ENCODE peak calls at places on chromosomes 2 and 18, in four cellular contexts. B is right atrium auricular region; V is CD8-positive, alpha-beta T cell; A is left lobe of liver. M is an unnamed sample.

GRCh38 chr18:59536181-59536580 is 161.0 kb downstream of the CCBE1 start:
- DNase-seq in A (no peak), B (no peak), V (no peak), M (no peak)

GRCh38 chr2:218284106-218284811 is 8.0 kb downstream of the TMBIM1 start:
- DNase-seq in B (no peak), V (peak; percentile 57), A (peak; percentile 82), M (no peak)

GRCh38 chr2:176075476-176075875 is 8.3 kb downstream of the EVX2 start:
- DNase-seq in A (no peak), B (no peak), V (no peak), M (no peak)

GRCh38 chr2:127610561-127610960 is 35.4 kb upstream of the GPR17 start:
- DNase-seq in B (no peak), A (peak; percentile 33), V (no peak), M (no peak)

GRCh38 chr2:22992446-22992845 is 392.5 kb upstream of the KLHL29 start:
- DNase-seq in B (no peak), V (no peak), A (no peak), M (no peak)

GRCh38 chr18:49768051-49768391 is 45.3 kb downstream of the ACAA2 start:
- DNase-seq in B (no peak), V (no peak), A (peak; percentile 64), M (no peak)

GRCh38 chr18:9120796-9121195 is 15.8 kb upstream of the ANKRD12 start:
- DNase-seq in V (no peak), A (no peak), B (no peak), M (no peak)

GRCh38 chr2:182893666-182894065 is 27.2 kb upstream of the FRZB start:
- DNase-seq in V (no peak), B (no peak), A (no peak), M (no peak)

GRCh38 chr2:106183093-106183837 is 10.8 kb downstream of the UXS1 start:
- DNase-seq in B (no peak), A (no peak), V (no peak), M (no peak)

GRCh38 chr18:46260016-46260878 is 156.1 kb downstream of the HAUS1 start:
- DNase-seq in A (no peak), B (no peak), V (no peak), M (no peak)